ENCODE peak calls at places on chromosomes 16 and 17, in eight cellular contexts. One of them, this sample, is unnamed.

GRCh38 chr17:63774141-63774981 is at the start of gene DDX42:
- DNase-seq in K562: peak
- DNase-seq in adrenal gland: peak
- DNase-seq in A549: peak
- DNase-seq in HCT116: no peak
- DNase-seq in right lobe of liver: peak
- DNase-seq in testis: peak
- DNase-seq in transverse colon: peak
- DNase-seq in this sample: peak

GRCh38 chr16:275786-276232 is at the start of gene RGS11:
- DNase-seq in adrenal gland: no peak
- DNase-seq in transverse colon: no peak
- DNase-seq in A549: no peak
- DNase-seq in K562: no peak
- DNase-seq in HCT116: no peak
- DNase-seq in right lobe of liver: no peak
- DNase-seq in testis: no peak
- DNase-seq in this sample: no peak

GRCh38 chr16:51719376-51719775 is 568.3 kb upstream of the SALL1 start:
- DNase-seq in adrenal gland: no peak
- DNase-seq in transverse colon: no peak
- DNase-seq in testis: no peak
- DNase-seq in HCT116: no peak
- DNase-seq in A549: no peak
- DNase-seq in right lobe of liver: no peak
- DNase-seq in K562: no peak
- DNase-seq in this sample: no peak

GRCh38 chr17:4948166-4948996 is at the start of gene PFN1:
- DNase-seq in A549: peak
- DNase-seq in right lobe of liver: peak
- DNase-seq in K562: peak
- DNase-seq in adrenal gland: peak
- DNase-seq in testis: peak
- DNase-seq in HCT116: peak
- DNase-seq in transverse colon: peak
- DNase-seq in this sample: peak

GRCh38 chr16:71229344-71229743 is 1.2 kb downstream of the HYDIN start:
- DNase-seq in transverse colon: no peak
- DNase-seq in adrenal gland: no peak
- DNase-seq in right lobe of liver: no peak
- DNase-seq in K562: no peak
- DNase-seq in A549: no peak
- DNase-seq in HCT116: no peak
- DNase-seq in testis: no peak
- DNase-seq in this sample: no peak

GRCh38 chr17:42378597-42379594 is 9.3 kb downstream of the STAT3 start:
- DNase-seq in right lobe of liver: no peak
- DNase-seq in A549: no peak
- DNase-seq in HCT116: no peak
- DNase-seq in transverse colon: peak
- DNase-seq in testis: no peak
- DNase-seq in adrenal gland: no peak
- DNase-seq in K562: no peak
- DNase-seq in this sample: no peak

GRCh38 chr17:74514632-74515035 is 16.6 kb downstream of the CD300LB start:
- DNase-seq in HCT116: no peak
- DNase-seq in adrenal gland: no peak
- DNase-seq in A549: no peak
- DNase-seq in K562: peak
- DNase-seq in testis: peak
- DNase-seq in right lobe of liver: no peak
- DNase-seq in transverse colon: no peak
- DNase-seq in this sample: no peak

GRCh38 chr16:85686912-85687591 is 1.7 kb downstream of the GINS2 start:
- DNase-seq in adrenal gland: no peak
- DNase-seq in transverse colon: peak
- DNase-seq in HCT116: no peak
- DNase-seq in K562: peak
- DNase-seq in testis: no peak
- DNase-seq in right lobe of liver: no peak
- DNase-seq in A549: no peak
- DNase-seq in this sample: no peak

GRCh38 chr16:1073566-1074378 is 1.2 kb downstream of the SSTR5 start:
- DNase-seq in K562: peak
- DNase-seq in transverse colon: no peak
- DNase-seq in right lobe of liver: no peak
- DNase-seq in testis: no peak
- DNase-seq in A549: peak
- DNase-seq in HCT116: no peak
- DNase-seq in adrenal gland: no peak
- DNase-seq in this sample: no peak

GRCh38 chr17:29291163-29291752 is 2.7 kb downstream of the NUFIP2 start:
- DNase-seq in testis: no peak
- DNase-seq in HCT116: peak
- DNase-seq in A549: peak
- DNase-seq in adrenal gland: no peak
- DNase-seq in transverse colon: no peak
- DNase-seq in right lobe of liver: no peak
- DNase-seq in K562: no peak
- DNase-seq in this sample: no peak

GRCh38 chr16:17269434-17269833 is 201.3 kb downstream of the XYLT1 start:
- DNase-seq in K562: no peak
- DNase-seq in A549: no peak
- DNase-seq in adrenal gland: no peak
- DNase-seq in HCT116: no peak
- DNase-seq in right lobe of liver: no peak
- DNase-seq in testis: no peak
- DNase-seq in transverse colon: no peak
- DNase-seq in this sample: no peak

GRCh38 chr16:22313876-22314470 is 16.8 kb downstream of the POLR3E start:
- DNase-seq in right lobe of liver: peak
- DNase-seq in transverse colon: no peak
- DNase-seq in A549: no peak
- DNase-seq in testis: peak
- DNase-seq in HCT116: no peak
- DNase-seq in adrenal gland: peak
- DNase-seq in K562: no peak
- DNase-seq in this sample: no peak

GRCh38 chr17:8072727-8073461 is 14.6 kb downstream of the ALOX12B start:
- DNase-seq in A549: no peak
- DNase-seq in adrenal gland: no peak
- DNase-seq in right lobe of liver: no peak
- DNase-seq in testis: no peak
- DNase-seq in K562: no peak
- DNase-seq in HCT116: no peak
- DNase-seq in transverse colon: no peak
- DNase-seq in this sample: no peak

GRCh38 chr17:15510361-15510760 is 42.9 kb upstream of the CDRT4 start:
- DNase-seq in testis: no peak
- DNase-seq in HCT116: peak
- DNase-seq in transverse colon: no peak
- DNase-seq in adrenal gland: peak
- DNase-seq in right lobe of liver: no peak
- DNase-seq in K562: no peak
- DNase-seq in A549: peak
- DNase-seq in this sample: no peak

GRCh38 chr17:538096-538973 is 176.3 kb downstream of the VPS53 start:
- DNase-seq in right lobe of liver: no peak
- DNase-seq in testis: no peak
- DNase-seq in K562: no peak
- DNase-seq in A549: no peak
- DNase-seq in transverse colon: no peak
- DNase-seq in HCT116: no peak
- DNase-seq in adrenal gland: no peak
- DNase-seq in this sample: no peak
- H3K27ac ChIP-seq in right lobe of liver: no peak
- H3K27ac ChIP-seq in testis: no peak
- H3K27ac ChIP-seq in K562: no peak
- H3K27ac ChIP-seq in A549: no peak
- H3K27ac ChIP-seq in transverse colon: peak
- H3K27ac ChIP-seq in HCT116: no peak
- H3K27ac ChIP-seq in adrenal gland: no peak
- H3K27ac ChIP-seq in this sample: no peak

DNA sequence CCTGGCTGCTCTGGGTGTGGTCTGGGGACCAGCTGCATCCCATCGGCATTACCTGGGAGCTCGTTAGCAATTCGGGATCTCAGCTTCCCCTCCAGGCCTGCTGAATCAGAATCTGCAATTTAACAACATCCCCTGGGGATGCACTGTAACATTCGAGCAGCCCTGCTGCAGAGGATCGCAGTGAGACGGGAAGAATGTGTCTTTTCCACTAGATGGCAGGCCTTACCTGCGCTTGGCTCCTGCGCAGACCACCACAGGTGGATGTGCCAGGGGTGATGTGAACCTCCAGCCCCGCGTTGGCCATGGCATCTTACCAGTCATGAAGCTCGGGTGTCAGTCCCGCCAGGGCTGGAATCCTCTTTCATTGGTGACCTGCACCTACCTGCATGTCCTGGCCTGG is 209.9 kb downstream of the PRKCB start:
- DNase-seq in transverse colon: no peak
- DNase-seq in HCT116: no peak
- DNase-seq in K562: no peak
- DNase-seq in testis: no peak
- DNase-seq in A549: peak
- DNase-seq in adrenal gland: no peak
- DNase-seq in right lobe of liver: no peak
- DNase-seq in this sample: no peak
- TF ChIP-seq CTCF in transverse colon: no peak
- TF ChIP-seq CTCF in HCT116: peak
- TF ChIP-seq CTCF in K562: peak
- TF ChIP-seq CTCF in testis: no peak
- TF ChIP-seq CTCF in A549: peak
- TF ChIP-seq CTCF in adrenal gland: no peak
- TF ChIP-seq CTCF in right lobe of liver: peak
- TF ChIP-seq CTCF in this sample: peak

DNA sequence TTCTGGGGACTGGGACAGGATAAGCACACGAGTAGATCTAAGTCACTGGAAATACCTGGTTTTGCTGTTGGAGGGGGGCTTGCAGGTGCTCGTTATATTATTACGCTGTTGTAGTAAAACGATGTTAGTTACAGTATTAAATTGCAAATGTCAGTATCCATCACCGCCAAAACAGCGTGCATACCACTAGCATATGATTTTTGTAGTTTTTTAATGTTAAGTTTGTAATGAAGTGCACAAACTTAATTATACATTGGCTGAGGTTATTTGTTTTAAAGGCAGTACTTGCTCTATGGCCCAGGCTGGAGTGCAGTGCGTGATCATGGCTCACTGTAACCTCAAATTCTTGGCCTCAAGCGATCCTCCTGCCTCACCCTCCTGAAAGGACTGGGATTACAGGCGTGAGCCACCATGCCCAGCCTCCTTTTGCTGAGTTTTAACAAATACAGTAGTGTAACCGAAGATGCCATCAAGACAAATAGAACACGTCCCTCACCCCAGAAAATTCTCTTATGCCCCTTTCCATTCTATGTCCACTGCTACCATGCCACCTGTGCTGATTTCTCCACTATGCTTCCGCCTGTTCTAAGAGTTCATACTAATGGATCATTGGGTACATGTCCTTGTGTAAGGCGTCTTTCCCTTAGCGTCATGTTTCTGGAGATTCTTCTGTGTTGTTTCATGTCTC is 20.7 kb upstream of the CSNK1D start:
- DNase-seq in testis: no peak
- DNase-seq in HCT116: no peak
- DNase-seq in right lobe of liver: no peak
- DNase-seq in adrenal gland: no peak
- DNase-seq in K562: no peak
- DNase-seq in transverse colon: no peak
- DNase-seq in A549: no peak
- DNase-seq in this sample: no peak
- TF ChIP-seq POLR2A in testis: no peak
- TF ChIP-seq POLR2A in HCT116: peak
- TF ChIP-seq POLR2A in right lobe of liver: no peak
- TF ChIP-seq POLR2A in adrenal gland: no peak
- TF ChIP-seq POLR2A in K562: no peak
- TF ChIP-seq POLR2A in transverse colon: no peak
- TF ChIP-seq POLR2A in A549: no peak
- TF ChIP-seq POLR2A in this sample: no peak

GRCh38 chr17:38653679-38654078 is 21.1 kb downstream of the EPOP start:
- DNase-seq in HCT116: no peak
- DNase-seq in transverse colon: no peak
- DNase-seq in adrenal gland: no peak
- DNase-seq in testis: no peak
- DNase-seq in K562: no peak
- DNase-seq in A549: no peak
- DNase-seq in right lobe of liver: peak
- DNase-seq in this sample: no peak
- H3K27ac ChIP-seq in HCT116: no peak
- H3K27ac ChIP-seq in transverse colon: no peak
- H3K27ac ChIP-seq in adrenal gland: no peak
- H3K27ac ChIP-seq in testis: no peak
- H3K27ac ChIP-seq in K562: no peak
- H3K27ac ChIP-seq in A549: no peak
- H3K27ac ChIP-seq in right lobe of liver: no peak
- H3K27ac ChIP-seq in this sample: no peak

GRCh38 chr17:52138752-52139151 is 19.8 kb downstream of the CA10 start:
- DNase-seq in HCT116: no peak
- DNase-seq in A549: no peak
- DNase-seq in K562: no peak
- DNase-seq in testis: no peak
- DNase-seq in transverse colon: no peak
- DNase-seq in right lobe of liver: no peak
- DNase-seq in adrenal gland: no peak
- DNase-seq in this sample: no peak

GRCh38 chr17:52128721-52129120 is 29.8 kb downstream of the CA10 start:
- DNase-seq in testis: no peak
- DNase-seq in HCT116: no peak
- DNase-seq in right lobe of liver: no peak
- DNase-seq in K562: no peak
- DNase-seq in A549: no peak
- DNase-seq in adrenal gland: no peak
- DNase-seq in transverse colon: no peak
- DNase-seq in this sample: no peak

GRCh38 chr17:52138350-52138749 is 20.2 kb downstream of the CA10 start:
- DNase-seq in K562: no peak
- DNase-seq in right lobe of liver: no peak
- DNase-seq in HCT116: no peak
- DNase-seq in transverse colon: no peak
- DNase-seq in testis: no peak
- DNase-seq in adrenal gland: no peak
- DNase-seq in A549: no peak
- DNase-seq in this sample: no peak

GRCh38 chr17:52136173-52136572 is 22.3 kb downstream of the CA10 start:
- DNase-seq in K562: no peak
- DNase-seq in A549: no peak
- DNase-seq in adrenal gland: no peak
- DNase-seq in testis: no peak
- DNase-seq in HCT116: no peak
- DNase-seq in transverse colon: no peak
- DNase-seq in right lobe of liver: no peak
- DNase-seq in this sample: no peak

GRCh38 chr17:52134641-52135040 is 23.9 kb downstream of the CA10 start:
- DNase-seq in testis: no peak
- DNase-seq in transverse colon: no peak
- DNase-seq in HCT116: no peak
- DNase-seq in A549: no peak
- DNase-seq in adrenal gland: no peak
- DNase-seq in K562: no peak
- DNase-seq in right lobe of liver: no peak
- DNase-seq in this sample: no peak
- TF ChIP-seq CTCF in testis: no peak
- TF ChIP-seq CTCF in transverse colon: no peak
- TF ChIP-seq CTCF in HCT116: no peak
- TF ChIP-seq CTCF in A549: no peak
- TF ChIP-seq CTCF in adrenal gland: no peak
- TF ChIP-seq CTCF in K562: no peak
- TF ChIP-seq CTCF in right lobe of liver: no peak
- TF ChIP-seq CTCF in this sample: no peak

This sample was measured in heart left ventricle.